ENCODE peak calls at places on chromosomes 6 and 20, in ten cellular contexts. E is NB4, Y is body of pancreas, F is uterus, J is adrenal gland, H is spleen, T is ovary, S is breast epithelium, V is GM12891, R is Peyer's patch. N is an unnamed sample.

GRCh38 chr6:35876902-35877301 is 44.0 kb downstream of the SRPK1 start:
- DNase-seq in J (no peak), H (no peak), Y (no peak), E (no peak), S (no peak), T (no peak), F (no peak), V (no peak), R (no peak), N (no peak)

GRCh38 chr20:44134897-44135810 is 51.8 kb downstream of the JPH2 start:
- DNase-seq in E (peak), R (no peak), S (no peak), H (no peak), V (no peak), Y (no peak), J (no peak), F (no peak), T (no peak), N (no peak)

GRCh38 chr6:49713346-49713745 is at the start of gene CRISP2:
- DNase-seq in H (no peak), F (no peak), T (no peak), E (no peak), S (no peak), V (no peak), Y (no peak), J (no peak), R (no peak), N (no peak)

GRCh38 chr20:50992733-50993457 is 30.0 kb downstream of the KCNG1 start:
- DNase-seq in S (no peak), J (no peak), H (no peak), V (peak), Y (no peak), T (no peak), E (peak), R (no peak), F (no peak), N (peak)

GRCh38 chr6:170074907-170075306 is 216.0 kb downstream of the DLL1 start:
- DNase-seq in Y (peak), T (no peak), J (no peak), S (no peak), R (no peak), F (no peak), V (no peak), H (peak), E (no peak), N (no peak)

GRCh38 chr20:19540401-19540800 is 217.7 kb upstream of the RIN2 start:
- DNase-seq in R (peak), H (no peak), S (no peak), J (no peak), Y (no peak), F (no peak), T (peak), V (no peak), E (no peak), N (no peak)

GRCh38 chr20:4920655-4921054 is 80.7 kb downstream of the SLC23A2 start:
- DNase-seq in J (no peak), S (no peak), V (no peak), H (no peak), F (no peak), Y (no peak), E (no peak), T (no peak), R (no peak), N (no peak)

GRCh38 chr6:23980965-23981364 is 145.1 kb upstream of the NRSN1 start:
- DNase-seq in R (no peak), T (no peak), J (no peak), H (no peak), Y (no peak), E (no peak), V (no peak), S (no peak), F (no peak), N (no peak)

GRCh38 chr6:25172819-25173218 is 106.4 kb upstream of the CARMIL1 start:
- DNase-seq in H (no peak), R (no peak), V (no peak), Y (no peak), F (no peak), S (peak), E (no peak), J (no peak), T (no peak), N (peak)

GRCh38 chr6:141963543-141964295 is 169.0 kb upstream of the GJE1 start:
- DNase-seq in V (no peak), J (no peak), E (no peak), H (no peak), S (no peak), F (no peak), R (no peak), T (no peak), Y (no peak), N (no peak)

GRCh38 chr6:89706121-89706520 is 67.6 kb upstream of the LYRM2 start:
- DNase-seq in V (no peak), T (no peak), H (no peak), R (no peak), F (no peak), E (no peak), J (no peak), S (no peak), Y (no peak), N (no peak)

GRCh38 chr20:4444404-4444803 is 277.3 kb upstream of the PRND start:
- DNase-seq in S (no peak), R (no peak), H (no peak), T (no peak), J (no peak), E (no peak), V (no peak), F (no peak), Y (no peak), N (no peak)

GRCh38 chr6:100203391-100203790 is 209.4 kb upstream of the MCHR2 start:
- DNase-seq in J (no peak), T (no peak), V (no peak), E (peak), S (no peak), F (no peak), Y (no peak), R (no peak), H (no peak), N (peak)

GRCh38 chr6:25998379-25998778 is 35.8 kb downstream of the TRIM38 start:
- DNase-seq in Y (no peak), V (no peak), S (no peak), J (no peak), F (no peak), R (no peak), T (no peak), H (no peak), E (no peak), N (no peak)

GRCh38 chr6:157313531-157314467 is 9.5 kb downstream of the TMEM242 start:
- DNase-seq in T (no peak), F (no peak), V (no peak), H (no peak), J (no peak), E (peak), R (no peak), S (no peak), Y (no peak), N (no peak)

GRCh38 chr6:141669141-141669540 is 463.6 kb upstream of the GJE1 start:
- DNase-seq in J (no peak), V (no peak), R (no peak), H (peak), F (no peak), T (no peak), Y (no peak), E (no peak), S (no peak), N (no peak)

GRCh38 chr6:3957321-3957720 is 108.1 kb downstream of the FAM50B start:
- DNase-seq in E (no peak), R (no peak), F (no peak), J (no peak), V (no peak), Y (no peak), H (no peak), T (no peak), S (no peak), N (no peak)

GRCh38 chr20:10550204-10551118 is 115.4 kb downstream of the SLX4IP start:
- DNase-seq in E (peak), R (no peak), Y (peak), S (no peak), T (no peak), F (no peak), V (no peak), H (no peak), J (no peak), N (no peak)

GRCh38 chr20:44079291-44079690 is 107.7 kb downstream of the JPH2 start:
- DNase-seq in F (no peak), S (peak), E (peak), V (no peak), R (no peak), J (no peak), T (no peak), H (no peak), Y (no peak), N (no peak)

GRCh38 chr20:10863337-10864060 is 189.7 kb upstream of the JAG1 start:
- DNase-seq in S (no peak), F (no peak), V (no peak), Y (peak), R (no peak), T (no peak), E (no peak), H (no peak), J (peak), N (peak)

GRCh38 chr6:120122401-120122800 is 772.8 kb upstream of the MAN1A1 start:
- DNase-seq in R (no peak), E (no peak), T (no peak), F (no peak), S (no peak), Y (no peak), J (no peak), V (no peak), H (no peak), N (no peak)

GRCh38 chr6:36570264-36570663 is 23.0 kb upstream of the STK38 start:
- DNase-seq in F (no peak), R (no peak), T (no peak), V (no peak), J (no peak), E (no peak), Y (no peak), H (no peak), S (no peak), N (no peak)

GRCh38 chr6:160082627-160083026 is 39.0 kb upstream of the SLC22A1 start:
- DNase-seq in H (no peak), E (no peak), J (no peak), T (no peak), Y (no peak), F (no peak), R (no peak), V (no peak), S (no peak), N (no peak)

GRCh38 chr20:46022411-46023147 is 6.4 kb upstream of the SLC12A5 start:
- DNase-seq in F (no peak), T (peak), V (peak), S (no peak), Y (peak), R (peak), H (peak), J (no peak), E (peak), N (peak)

GRCh38 chr6:37177950-37178517 is 8.1 kb downstream of the PIM1 start:
- DNase-seq in R (no peak), H (no peak), S (no peak), V (no peak), T (no peak), Y (no peak), J (no peak), F (no peak), E (no peak), N (no peak)

DNA sequence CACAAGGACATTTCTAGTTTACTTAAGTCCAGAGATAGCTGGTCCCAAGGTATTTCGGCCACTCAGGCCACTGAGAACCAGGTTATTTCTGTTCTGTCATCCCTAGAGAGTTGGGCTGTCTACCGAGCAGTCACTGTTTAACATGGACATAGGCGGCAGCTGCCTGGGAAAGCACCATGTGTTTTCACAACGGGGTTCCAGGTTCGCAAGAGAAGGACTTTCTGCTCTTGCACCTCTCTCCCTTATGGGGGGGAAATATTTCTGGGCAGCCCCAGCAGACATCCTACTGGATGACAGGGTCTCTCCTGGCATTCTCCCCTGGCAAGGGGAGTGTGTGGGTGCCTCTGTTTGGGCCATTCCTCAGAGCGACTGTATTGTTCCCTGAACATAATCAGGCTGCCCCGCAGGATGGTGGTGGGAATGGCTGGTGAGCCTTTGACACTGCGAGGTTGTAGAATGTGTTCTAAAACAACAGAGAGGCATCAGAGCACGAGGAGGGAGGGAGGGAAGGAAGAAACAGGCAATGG is 64.4 kb upstream of the DUSP22 start:
- DNase-seq in S (no peak), F (no peak), R (no peak), V (no peak), E (no peak), Y (no peak), J (no peak), T (no peak), H (no peak), N (no peak)
- TF ChIP-seq POLR2A in S (no peak), F (no peak), R (no peak), V (no peak), E (no peak), Y (no peak), J (no peak), T (no peak), H (no peak), N (no peak)

GRCh38 chr6:10529231-10529801 is 8.2 kb downstream of the GCNT2 start:
- DNase-seq in J (no peak), R (no peak), E (peak), Y (peak), S (peak), T (no peak), V (no peak), H (no peak), F (no peak), N (no peak)
- TF ChIP-seq POLR2A in J (no peak), R (no peak), E (no peak), Y (peak), S (peak), T (no peak), V (no peak), H (no peak), F (no peak), N (no peak)

GRCh38 chr20:40687384-40688128 is 1.5 kb downstream of the MAFB start:
- DNase-seq in R (no peak), T (peak), E (no peak), V (no peak), S (peak), J (peak), H (peak), F (peak), Y (peak), N (no peak)
- TF ChIP-seq POLR2A in R (no peak), T (no peak), E (no peak), V (no peak), S (no peak), J (peak), H (no peak), F (no peak), Y (peak), N (no peak)

GRCh38 chr6:116847234-116847633 is 18.4 kb upstream of the GPRC6A start:
- DNase-seq in R (no peak), H (no peak), S (no peak), Y (no peak), J (no peak), V (no peak), T (no peak), F (no peak), E (peak), N (no peak)

GRCh38 chr6:116836943-116837342 is 8.1 kb upstream of the GPRC6A start:
- DNase-seq in S (no peak), J (no peak), R (no peak), H (no peak), V (no peak), Y (no peak), F (no peak), E (no peak), T (no peak), N (no peak)

GRCh38 chr6:116840091-116840490 is 11.2 kb upstream of the GPRC6A start:
- DNase-seq in H (no peak), T (no peak), V (no peak), J (no peak), E (peak), S (no peak), F (no peak), Y (no peak), R (no peak), N (no peak)

GRCh38 chr6:116842374-116842947 is 13.6 kb upstream of the GPRC6A start:
- DNase-seq in T (no peak), V (no peak), R (no peak), J (no peak), Y (no peak), F (no peak), S (no peak), E (no peak), H (no peak), N (no peak)
- TF ChIP-seq POLR2A in T (no peak), V (no peak), R (no peak), J (no peak), Y (no peak), F (no peak), S (no peak), E (no peak), H (no peak), N (no peak)

GRCh38 chr6:31493875-31494694 is 3.9 kb upstream of the MICB start:
- DNase-seq in Y (peak), J (peak), H (peak), V (peak), F (peak), S (peak), R (peak), T (peak), E (peak), N (no peak)
- TF ChIP-seq POLR2A in Y (peak), J (no peak), H (no peak), V (no peak), F (no peak), S (no peak), R (peak), T (no peak), E (peak), N (no peak)

GRCh38 chr6:27126815-27127537 is 120.5 kb upstream of the PRSS16 start:
- DNase-seq in V (no peak), F (peak), J (peak), T (peak), H (peak), E (peak), S (peak), R (peak), Y (peak), N (no peak)
- TF ChIP-seq POLR2A in V (no peak), F (peak), J (peak), T (no peak), H (no peak), E (no peak), S (no peak), R (no peak), Y (no peak), N (peak)

DNA sequence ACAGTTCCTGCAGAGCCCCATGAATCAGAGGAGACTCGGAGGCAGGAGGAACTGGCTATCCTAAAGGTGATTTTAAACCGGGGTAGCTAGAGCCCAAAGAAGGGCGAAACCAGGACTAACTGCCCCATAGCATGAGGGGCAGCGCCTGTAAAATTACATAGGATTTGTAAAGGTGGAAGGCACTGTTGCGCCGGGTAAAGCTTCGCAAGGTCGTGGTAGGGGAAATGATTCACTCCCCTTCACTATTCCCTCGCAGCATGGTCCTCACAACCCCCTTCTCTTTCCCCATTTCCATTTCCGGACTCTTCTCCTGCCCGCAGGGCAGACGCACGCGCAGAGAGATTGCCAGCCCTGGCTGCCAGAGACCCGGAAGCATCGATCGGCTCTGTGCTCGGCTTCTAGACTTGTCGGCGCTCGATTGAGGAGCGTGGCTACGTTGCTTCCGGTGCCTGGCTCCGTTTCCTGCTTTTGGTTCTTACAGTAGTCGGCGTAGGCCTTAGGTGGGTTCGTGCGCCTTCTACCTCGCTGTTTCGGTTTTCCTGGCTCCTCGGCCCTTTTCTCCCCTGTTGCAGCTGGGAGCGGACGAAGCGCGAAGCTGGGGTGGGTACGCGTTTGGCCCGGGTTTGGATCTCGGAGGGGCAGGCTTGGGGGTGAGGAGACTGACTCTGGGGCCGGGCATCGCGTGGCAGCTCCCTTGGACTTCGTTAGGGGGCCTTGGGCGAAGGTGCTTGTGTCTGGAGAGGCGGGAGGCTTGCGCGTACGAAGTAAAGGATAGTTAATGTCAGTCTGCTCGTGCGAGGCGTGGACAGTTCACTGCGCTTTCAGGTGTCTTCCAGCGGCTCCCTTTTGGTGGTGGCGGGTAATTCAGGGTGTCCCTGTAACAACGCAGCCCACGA is at the start of gene SNRPB2:
- DNase-seq in J (peak), H (peak), Y (peak), R (peak), V (peak), E (peak), S (peak), F (peak), T (peak), N (peak)
- TF ChIP-seq POLR2A in J (peak), H (peak), Y (peak), R (peak), V (peak), E (peak), S (peak), F (peak), T (peak), N (peak)

DNA sequence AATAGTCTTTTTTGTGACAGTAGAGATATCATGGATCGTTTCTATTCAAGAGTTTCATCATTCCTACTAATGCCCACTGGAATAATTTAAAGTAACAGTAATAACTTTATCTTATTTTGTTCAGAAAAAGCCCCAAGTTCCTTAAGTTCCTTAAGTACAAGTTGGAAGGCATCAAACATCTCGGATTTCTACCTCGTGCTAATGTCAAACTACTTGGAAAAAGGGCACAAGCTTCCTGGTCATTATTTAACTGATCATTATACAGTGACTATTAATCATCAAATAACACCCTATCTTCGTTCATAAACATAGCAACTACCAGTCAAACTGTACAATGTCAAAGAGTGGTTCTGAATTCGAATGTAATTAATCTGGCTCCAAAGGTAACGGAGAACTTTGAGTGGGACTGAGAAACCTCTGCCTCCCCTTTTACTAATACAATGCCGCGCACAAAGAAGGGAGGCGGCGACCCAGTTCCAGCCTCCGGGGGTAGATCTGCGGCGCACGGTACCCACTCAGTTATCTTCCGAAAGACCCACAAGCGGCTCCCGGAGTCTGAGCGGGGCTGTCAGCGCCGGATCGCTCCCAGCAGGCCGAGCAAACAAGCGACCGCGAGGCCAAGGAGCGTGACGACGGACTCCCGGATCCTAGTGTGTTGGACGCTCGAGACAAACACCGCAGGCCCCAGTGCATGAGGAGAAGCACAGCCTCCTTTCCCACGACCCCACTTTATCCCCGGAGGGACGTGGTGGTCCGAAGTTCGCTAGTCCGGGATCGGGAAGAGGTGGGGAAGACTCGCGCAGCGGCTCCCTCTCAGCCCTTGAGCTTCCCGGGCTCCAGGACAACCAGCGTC is 716 bp downstream of the SHPRH start:
- DNase-seq in S (peak), Y (peak), E (peak), V (peak), J (peak), T (no peak), F (no peak), H (no peak), R (peak), N (peak)
- TF ChIP-seq POLR2A in S (no peak), Y (no peak), E (no peak), V (no peak), J (no peak), T (no peak), F (no peak), H (no peak), R (no peak), N (no peak)